ENCODE peak calls at places on chromosomes 13 and 19, in four cellular contexts. N is stimulated activated CD4-positive, alpha-beta T cell treated with anti-CD3 and anti-CD28 coated beads, Interleukin-1b, Interleukin-23, amount 100 ng/mL, for 24 hours; T is neuronal stem cell; K is AG08396. L is an unnamed sample.

GRCh38 chr13:51821666-51822065 is 17.7 kb upstream of the DHRS12 start:
- DNase-seq in K (no peak), T (no peak), N (no peak), L (no peak)

GRCh38 chr19:10580979-10581631 is 6.0 kb downstream of the AP1M2 start:
- DNase-seq in K (peak; percentile 73), T (peak; percentile 89), N (peak; percentile 82), L (peak; percentile 82)

GRCh38 chr13:72201726-72202125 is 334.7 kb upstream of the DACH1 start:
- DNase-seq in N (no peak), T (no peak), K (no peak), L (no peak)

GRCh38 chr19:41694831-41695635 is 7.0 kb upstream of the CEACAM7 start:
- DNase-seq in N (no peak), T (no peak), K (no peak), L (no peak)

GRCh38 chr13:48567521-48568331 is 34.8 kb upstream of the RCBTB2 start:
- DNase-seq in K (no peak), N (no peak), T (no peak), L (no peak)

GRCh38 chr13:64925727-64926126 is 2304.4 kb downstream of the PCDH9 start:
- DNase-seq in N (no peak), K (no peak), T (no peak), L (no peak)

GRCh38 chr19:676343-677105 is at the start of gene FSTL3:
- DNase-seq in K (peak; percentile 70), N (no peak), T (no peak), L (no peak)

GRCh38 chr19:1073956-1074511 is 7.1 kb downstream of the ARHGAP45 start:
- DNase-seq in T (no peak), K (no peak), N (no peak), L (no peak)

GRCh38 chr19:47190167-47190727 is 40.8 kb downstream of the BBC3 start:
- DNase-seq in T (no peak), N (peak; percentile 42), K (peak; percentile 67), L (no peak)

GRCh38 chr13:35699181-35699580 is 222.7 kb upstream of the MAB21L1 start:
- DNase-seq in K (peak; percentile 38), N (no peak), T (no peak), L (no peak)

GRCh38 chr13:110524484-110525254 is 36.9 kb downstream of the RAB20 start:
- DNase-seq in K (no peak), T (no peak), N (no peak), L (no peak)

GRCh38 chr13:29707876-29708543 is 112.5 kb upstream of the SLC7A1 start:
- DNase-seq in T (peak; percentile 17), K (peak; percentile 70), N (peak; percentile 13), L (peak; percentile 75)

GRCh38 chr13:27794921-27795717 is 2.8 kb downstream of the GSX1 start:
- DNase-seq in N (no peak), T (no peak), K (no peak), L (no peak)

GRCh38 chr13:24208314-24208713 is 47.8 kb downstream of the SPATA13 start:
- DNase-seq in N (no peak), T (no peak), K (peak; percentile 62), L (no peak)

GRCh38 chr19:50628146-50628545 is 11.5 kb downstream of the SYT3 start:
- DNase-seq in T (no peak), N (no peak), K (no peak), L (no peak)

GRCh38 chr13:48801255-48801654 is 147.5 kb downstream of the CYSLTR2 start:
- DNase-seq in K (peak; percentile 24), T (no peak), N (no peak), L (no peak)

GRCh38 chr19:46426035-46426505 is 2.7 kb downstream of the PNMA8C start:
- DNase-seq in N (no peak), K (no peak), T (no peak), L (no peak)